ENCODE peak calls at places on chromosomes 11 and 22, in nine cellular contexts. K, Z, T, C, Y, F, I, J and Q are unnamed samples.

GRCh38 chr11:115190196-115190595 is 314.0 kb downstream of the CADM1 start:
- DNase-seq in Z (no peak), F (no peak), J (no peak), C (no peak), I (no peak), T (no peak), Y (no peak), K (no peak), Q (no peak)

GRCh38 chr11:58142781-58143180 is 17.5 kb upstream of the OR9I1 start:
- DNase-seq in K (no peak), Y (no peak), C (no peak), F (no peak), I (no peak), J (no peak), Z (no peak), T (no peak), Q (no peak)

GRCh38 chr11:118090545-118091162 is 3.9 kb upstream of the SMIM35 start:
- DNase-seq in C (no peak), I (no peak), Z (no peak), J (peak), K (no peak), F (no peak), Y (peak), T (no peak), Q (no peak)

GRCh38 chr11:22065472-22065871 is 127.4 kb upstream of the ANO5 start:
- DNase-seq in J (no peak), C (no peak), Z (no peak), Y (no peak), T (no peak), F (no peak), I (no peak), K (no peak), Q (no peak)

GRCh38 chr11:101129203-101129943 is at the start of gene PGR:
- DNase-seq in F (no peak), Z (no peak), C (no peak), T (no peak), Y (no peak), J (peak), I (no peak), K (peak), Q (no peak)

GRCh38 chr11:68040121-68040956 is 1.5 kb downstream of the TCIRG1 start:
- DNase-seq in C (no peak), J (peak), F (peak), T (peak), Z (peak), Y (peak), K (no peak), I (peak), Q (no peak)

GRCh38 chr11:115721309-115722007 is 217.2 kb upstream of the CADM1 start:
- DNase-seq in K (no peak), I (no peak), F (no peak), Y (no peak), T (no peak), J (no peak), Z (no peak), C (no peak), Q (no peak)

GRCh38 chr11:9138612-9139579 is 47.5 kb upstream of the SCUBE2 start:
- DNase-seq in I (peak), T (peak), C (no peak), Z (peak), K (no peak), F (peak), Y (no peak), J (no peak), Q (peak)

GRCh38 chr11:86395061-86395551 is 20.4 kb downstream of the CCDC81 start:
- DNase-seq in T (no peak), Z (no peak), F (no peak), C (no peak), Y (no peak), K (peak), J (no peak), I (no peak), Q (no peak)

GRCh38 chr11:28966951-28967350 is 858.8 kb downstream of the METTL15 start:
- DNase-seq in C (no peak), J (no peak), Y (no peak), K (no peak), T (no peak), Z (no peak), F (no peak), I (no peak), Q (no peak)

GRCh38 chr11:65279713-65280459 is 18.1 kb downstream of the POLA2 start:
- DNase-seq in Z (peak), C (peak), J (no peak), Y (no peak), F (peak), T (peak), I (peak), K (no peak), Q (peak)

GRCh38 chr22:24429411-24430365 is 2.3 kb downstream of the ADORA2A start:
- DNase-seq in J (peak), C (no peak), K (no peak), Y (peak), F (peak), Z (no peak), I (no peak), T (peak), Q (no peak)

GRCh38 chr11:35526370-35526792 is 965 bp upstream of the PAMR1 start:
- DNase-seq in I (no peak), Y (no peak), C (no peak), T (no peak), K (peak), F (no peak), Z (no peak), J (no peak), Q (peak)

GRCh38 chr11:112477929-112478317 is 217.3 kb upstream of the PLET1 start:
- DNase-seq in I (no peak), Z (no peak), F (no peak), C (no peak), J (no peak), Y (no peak), T (no peak), K (no peak), Q (no peak)

GRCh38 chr11:65204646-65205601 is 23.2 kb downstream of the CAPN1 start:
- DNase-seq in K (peak), T (peak), I (no peak), Y (peak), F (peak), Z (peak), J (no peak), C (peak), Q (no peak)

GRCh38 chr11:35418282-35418846 is 994 bp downstream of the SLC1A2 start:
- DNase-seq in Z (no peak), C (no peak), F (no peak), T (peak), I (no peak), J (peak), Y (peak), K (no peak), Q (no peak)

GRCh38 chr11:820655-821512 is 2.2 kb downstream of the PNPLA2 start:
- DNase-seq in I (no peak), J (peak), K (no peak), F (peak), T (no peak), C (no peak), Z (peak), Y (no peak), Q (no peak)

GRCh38 chr22:45105281-45105700 is 58.4 kb upstream of the NUP50 start:
- DNase-seq in T (no peak), Y (peak), J (no peak), I (peak), C (no peak), K (no peak), Z (no peak), F (no peak), Q (no peak)

GRCh38 chr22:23509571-23510302 is 70.4 kb downstream of the IGLL1 start:
- DNase-seq in C (no peak), Z (no peak), J (no peak), T (no peak), K (no peak), Y (peak), I (no peak), F (peak), Q (no peak)

GRCh38 chr11:3983101-3983500 is 111.5 kb upstream of the RRM1 start:
- DNase-seq in T (no peak), Z (no peak), K (no peak), Y (no peak), F (no peak), I (no peak), J (no peak), C (no peak), Q (no peak)